ENCODE peak calls at places on chromosomes 11 and 22, in four cellular contexts. U is heart left ventricle, G is right lobe of liver, B is GM12878. X is an unnamed sample.

GRCh38 chr11:108609681-108610080 is 16.1 kb upstream of the EXPH5 start:
- ATAC-seq in U (no peak), G (no peak), B (no peak), X (no peak)

GRCh38 chr11:889261-889660 is 21.3 kb downstream of the CHID1 start:
- ATAC-seq in U (no peak), G (no peak), B (no peak), X (no peak)

GRCh38 chr22:22348127-22348814 is 103.7 kb downstream of the VPREB1 start:
- ATAC-seq in U (no peak), G (peak; percentile 34), B (peak; percentile 66), X (no peak)

GRCh38 chr11:130449996-130450419 is 1.6 kb downstream of the ADAMTS15 start:
- ATAC-seq in U (peak; percentile 69), G (peak; percentile 10), B (no peak), X (peak; percentile 80)

GRCh38 chr22:36010090-36010489 is 18.5 kb downstream of the RBFOX2 start:
- ATAC-seq in U (peak; percentile 18), G (peak; percentile 96), B (no peak), X (no peak)

GRCh38 chr11:10038916-10039315 is 255.1 kb downstream of the SBF2 start:
- ATAC-seq in U (peak; percentile 45), G (no peak), B (no peak), X (peak; percentile 75)

GRCh38 chr11:74895340-74896116 is 53.4 kb downstream of the XRRA1 start:
- ATAC-seq in U (peak; percentile 76), G (peak; percentile 14), B (no peak), X (no peak)

GRCh38 chr22:24894998-24895397 is 51.5 kb downstream of the LHFPL7 start:
- ATAC-seq in U (peak; percentile 81), G (peak; percentile 79), B (no peak), X (peak; percentile 76)

GRCh38 chr22:24775769-24776492 is 1.4 kb upstream of the PIWIL3 start:
- ATAC-seq in U (no peak), G (no peak), B (no peak), X (no peak)

GRCh38 chr11:108788565-108789199 is 123.8 kb downstream of the DDX10 start:
- ATAC-seq in U (peak; percentile 58), G (no peak), B (peak; percentile 84), X (no peak)

GRCh38 chr11:117488996-117489952 is 161.6 kb downstream of the CEP164 start:
- ATAC-seq in U (no peak), G (no peak), B (no peak), X (no peak)

GRCh38 chr22:49943405-49943765 is 17.2 kb upstream of the PIM3 start:
- ATAC-seq in U (no peak), G (no peak), B (peak; percentile 52), X (no peak)

GRCh38 chr11:70568504-70569172 is 170.3 kb downstream of the CTTN start:
- ATAC-seq in U (peak; percentile 85), G (peak; percentile 50), B (no peak), X (peak; percentile 65)

GRCh38 chr11:9158898-9159391 is 67.5 kb upstream of the SCUBE2 start:
- ATAC-seq in U (peak; percentile 85), G (no peak), B (no peak), X (no peak)

GRCh38 chr11:10573028-10573427 is 4.6 kb upstream of the LYVE1 start:
- ATAC-seq in U (no peak), G (no peak), B (no peak), X (no peak)

GRCh38 chr11:74278721-74279148 is 32.7 kb downstream of the P4HA3 start:
- ATAC-seq in U (peak; percentile 98), G (no peak), B (no peak), X (peak; percentile 82)

GRCh38 chr22:39234867-39235687 is 9.7 kb downstream of the PDGFB start:
- ATAC-seq in U (peak; percentile 66), G (peak; percentile 61), B (no peak), X (peak; percentile 35)

GRCh38 chr22:17891427-17892167 is 117.3 kb upstream of the BID start:
- ATAC-seq in U (peak; percentile 69), G (peak; percentile 91), B (peak; percentile 62), X (peak; percentile 54)

GRCh38 chr11:3126207-3126865 is 38.8 kb downstream of the OSBPL5 start:
- ATAC-seq in U (no peak), G (peak; percentile 33), B (no peak), X (peak; percentile 30)

GRCh38 chr11:18677560-18677959 is 21.0 kb upstream of the TMEM86A start:
- ATAC-seq in U (no peak), G (no peak), B (no peak), X (no peak)

GRCh38 chr11:19191530-19192169 is 10.1 kb downstream of the CSRP3 start:
- ATAC-seq in U (peak; percentile 68), G (peak; percentile 96), B (no peak), X (no peak)

DNA sequence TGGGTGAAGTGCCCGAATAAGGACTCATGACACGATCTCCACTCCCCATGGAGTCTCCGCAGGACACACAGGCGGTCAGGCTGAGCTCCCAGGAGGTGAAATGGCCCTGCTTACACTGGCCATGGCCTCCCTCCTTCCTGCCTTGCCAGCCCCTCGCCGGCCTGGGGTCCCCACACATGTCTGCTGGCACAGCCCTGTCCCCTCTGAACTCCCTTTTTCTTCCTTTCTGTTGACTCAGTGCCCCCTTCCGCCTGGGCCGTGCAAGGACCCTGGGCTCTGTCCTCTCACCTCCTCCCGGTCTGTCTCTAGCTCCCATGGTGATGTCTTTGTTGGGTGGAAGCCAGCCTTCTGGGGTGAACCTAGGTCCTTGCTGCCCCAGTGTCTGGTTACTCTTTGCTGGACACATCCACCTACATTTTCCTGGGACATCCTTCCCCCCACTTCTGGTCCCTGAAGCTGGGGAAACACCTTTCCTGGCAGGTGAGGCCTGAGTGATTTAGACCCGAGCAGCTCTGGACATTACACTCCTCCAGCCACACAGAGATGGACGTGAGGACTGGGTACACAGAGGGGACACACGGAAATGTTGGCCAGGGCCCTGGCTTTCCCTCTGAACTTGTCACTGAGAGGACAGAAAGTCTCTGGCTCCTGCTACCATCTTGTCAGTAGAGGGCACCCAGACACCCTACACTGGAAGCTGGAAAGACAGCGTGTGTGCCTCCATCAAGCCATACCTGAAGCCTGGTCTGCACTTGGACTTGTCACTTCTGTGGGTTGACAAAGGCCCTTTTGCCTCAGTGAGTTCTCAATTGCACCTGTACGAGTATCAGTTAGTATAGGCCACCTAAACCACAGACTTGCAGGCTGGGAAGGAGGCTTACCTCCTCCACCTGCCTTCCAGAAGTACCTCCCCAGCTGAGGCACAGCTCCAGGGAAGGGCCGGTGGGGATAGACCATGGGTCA is 864.3 kb downstream of the TBC1D22A start:
- ATAC-seq in U (no peak), G (no peak), B (no peak), X (no peak)
- H3K27ac ChIP-seq in U (no peak overlapping the region), G (no peak overlapping the region), B (no peak overlapping the region), X (no peak overlapping the region)

GRCh38 chr11:45102810-45103621 is 43.4 kb upstream of the PRDM11 start:
- ATAC-seq in U (peak; percentile 67), G (peak; percentile 83), B (peak; percentile 97), X (peak; percentile 67)
- TF ChIP-seq POLR2A in U (no peak), G (no peak), B (no peak), X (no peak)

GRCh38 chr11:17488563-17488962 is 11.9 kb upstream of the ABCC8 start:
- ATAC-seq in U (no peak), G (no peak), B (no peak), X (no peak)
- H3K27ac ChIP-seq in U (no peak overlapping the region), G (no peak overlapping the region), B (no peak overlapping the region), X (no peak overlapping the region)

GRCh38 chr22:29071261-29072045 is 1.4 kb upstream of the KREMEN1 start:
- ATAC-seq in U (peak; percentile 24), G (peak; percentile 9), B (peak; percentile 72), X (no peak)
- TF ChIP-seq POLR2A in U (no peak), G (no peak), B (peak; percentile 32), X (no peak)

GRCh38 chr22:40485813-40486610 is 115.6 kb downstream of the SGSM3 start:
- ATAC-seq in U (peak; percentile 31), G (no peak), B (no peak), X (no peak)
- H3K27ac ChIP-seq in U (no peak overlapping the region), G (no peak overlapping the region), B (no peak overlapping the region), X (no peak overlapping the region)

DNA sequence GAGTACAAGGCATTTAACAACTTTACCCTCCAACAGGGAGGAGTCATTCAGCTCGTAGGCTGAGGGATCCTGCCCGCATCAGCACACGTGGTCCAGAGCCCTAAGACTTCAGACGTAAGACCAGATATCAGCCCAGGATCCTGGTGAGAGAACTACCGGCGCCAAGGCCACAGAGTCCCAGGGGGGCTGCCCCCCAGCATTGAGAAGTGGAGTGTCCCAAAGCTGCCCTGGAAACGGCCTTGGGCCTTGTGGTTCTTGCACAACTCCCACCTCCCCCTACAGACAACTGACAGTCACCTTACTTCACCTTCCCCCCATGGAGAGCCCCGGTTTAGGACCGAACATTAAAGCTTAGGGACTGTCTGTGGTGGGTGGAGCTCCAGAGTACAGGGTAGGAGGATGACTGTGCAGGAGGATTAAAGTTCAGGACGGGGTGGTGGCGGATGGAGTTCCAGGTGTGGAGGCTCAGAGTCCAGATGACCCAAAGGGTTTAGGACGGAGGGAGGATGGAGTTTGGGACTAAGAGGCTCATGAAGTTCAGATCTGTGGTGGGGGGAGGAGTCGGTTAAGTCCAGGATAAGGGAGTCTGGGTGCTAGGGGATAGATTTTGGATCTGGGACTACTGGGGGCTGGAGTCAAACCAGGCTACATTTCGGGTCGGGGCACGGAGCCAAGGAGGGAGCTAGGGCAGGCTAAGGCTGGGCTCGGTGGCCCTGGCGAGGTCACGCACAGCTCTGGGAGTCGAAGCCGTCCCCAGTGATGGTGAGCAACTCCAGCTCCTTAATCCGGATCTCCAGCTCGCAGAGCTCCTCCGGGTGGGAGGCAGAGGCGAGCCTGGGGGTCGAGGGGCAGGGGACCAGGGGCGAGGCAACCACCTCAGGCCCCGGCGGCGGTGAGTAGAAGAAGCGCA is 856 bp downstream of the C11orf91 start:
- ATAC-seq in U (peak; percentile 0), G (no peak), B (no peak), X (no peak)
- TF ChIP-seq POLR2A in U (no peak), G (no peak), B (no peak), X (no peak)

GRCh38 chr11:48063424-48063978 is 83.1 kb downstream of the PTPRJ start:
- ATAC-seq in U (peak; percentile 77), G (peak; percentile 4), B (no peak), X (peak; percentile 91)
- H3K27ac ChIP-seq in U (peak overlapping the region; percentile 37), G (no peak overlapping the region), B (peak overlapping the region; percentile 56), X (peak overlapping the region; percentile 72)

DNA sequence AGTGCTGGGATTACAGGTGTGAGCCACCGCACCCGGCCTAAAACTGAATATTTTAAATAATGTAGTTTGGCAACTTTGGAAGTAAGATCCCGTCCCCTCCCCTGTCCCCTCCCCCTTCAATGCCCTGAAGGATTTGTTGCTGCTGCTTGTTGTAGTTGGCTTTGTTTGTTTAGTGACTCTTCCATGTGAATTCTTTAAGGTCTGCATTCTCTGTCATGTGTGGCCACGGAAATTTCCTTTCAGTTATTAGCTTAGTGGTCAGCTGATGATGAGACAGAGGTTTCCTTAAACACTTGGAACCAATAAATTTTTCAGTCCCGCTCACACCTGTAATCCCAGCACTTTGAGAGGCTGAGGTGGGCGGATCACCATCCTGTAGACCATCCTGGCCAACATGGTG is 109.9 kb downstream of the MPPED1 start:
- ATAC-seq in U (no peak), G (no peak), B (no peak), X (no peak)
- TF ChIP-seq POLR2A in U (no peak), G (no peak), B (no peak), X (no peak)

GRCh38 chr11:47000033-47000432 is 63.5 kb downstream of the CSTPP1 start:
- ATAC-seq in U (no peak), G (no peak), B (no peak), X (no peak)
- H3K27ac ChIP-seq in U (no peak overlapping the region), G (no peak overlapping the region), B (no peak overlapping the region), X (no peak overlapping the region)

X was measured in gastroesophageal sphincter.